ENCODE peak calls at places on chromosomes 4 and X, in four cellular contexts. S is tibial artery; R is CD8-positive, alpha-beta memory T cell; W is PC-3. F is an unnamed sample. For H3K4me1 and H3K36me3, the result is how much of the 10 kb centered on the place peaks cover.

GRCh38 chr4:78149737-78150136 is 92.6 kb downstream of the FRAS1 start:
- DNase-seq in S (no peak), R (no peak), W (no peak), F (no peak)

GRCh38 chr4:63036159-63036866 is 1372.9 kb downstream of the TECRL start:
- DNase-seq in S (no peak), R (no peak), W (no peak), F (no peak)

GRCh38 chrX:41785685-41786084 is 61.7 kb downstream of the GPR82 start:
- DNase-seq in S (no peak), R (no peak), W (peak), F (no peak)

GRCh38 chr4:119081943-119082342 is 53.7 kb upstream of the MYOZ2 start:
- DNase-seq in S (no peak), R (no peak), W (no peak), F (no peak)

GRCh38 chrX:82734140-82734539 is 774.0 kb upstream of the POU3F4 start:
- DNase-seq in S (no peak), R (no peak), W (no peak), F (no peak)

GRCh38 chrX:101462892-101463291 is 22.4 kb upstream of the ARMCX4 start:
- DNase-seq in S (no peak), R (no peak), W (peak), F (no peak)

GRCh38 chrX:11787564-11787963 is 29.5 kb downstream of the MSL3 start:
- DNase-seq in S (no peak), R (peak), W (peak), F (peak)

GRCh38 chr4:13793020-13793710 is 165.6 kb upstream of the BOD1L1 start:
- DNase-seq in S (no peak), R (no peak), W (no peak), F (no peak)

GRCh38 chrX:2767631-2768455 is 16.0 kb downstream of the XG start:
- DNase-seq in S (peak), R (no peak), W (peak), F (no peak)

GRCh38 chr4:40330536-40330935 is 4.6 kb upstream of the CHRNA9 start:
- DNase-seq in S (no peak), R (no peak), W (no peak), F (no peak)

GRCh38 chr4:2258091-2259035 is 3.5 kb downstream of the MXD4 start:
- DNase-seq in S (peak), R (peak), W (no peak), F (no peak)

GRCh38 chr4:83362492-83363329 is 28.1 kb upstream of the HPSE start:
- DNase-seq in S (no peak), R (no peak), W (peak), F (no peak)

GRCh38 chr4:6548201-6548881 is 26.6 kb upstream of the MAN2B2 start:
- DNase-seq in S (no peak), R (no peak), W (peak), F (no peak)

GRCh38 chrX:65241059-65241721 is 264.9 kb upstream of the ZC4H2 start:
- DNase-seq in S (no peak), R (no peak), W (no peak), F (no peak)

GRCh38 chr4:137414802-137415201 is 117.5 kb downstream of the PCDH18 start:
- DNase-seq in S (no peak), R (no peak), W (no peak), F (no peak)

GRCh38 chr4:80196259-80197131 is 808 bp upstream of the PRDM8 start:
- DNase-seq in S (no peak), R (no peak), W (no peak), F (no peak)

GRCh38 chrX:127038065-127038464 is 218.5 kb downstream of the PRR32 start:
- DNase-seq in S (no peak), R (no peak), W (peak), F (no peak)

GRCh38 chr4:7675612-7676320 is 241.0 kb upstream of the PSAPL1 start:
- DNase-seq in S (no peak), R (no peak), W (no peak), F (no peak)

GRCh38 chr4:165359501-165359900 is 19.3 kb upstream of the CPE start:
- DNase-seq in S (no peak), R (no peak), W (no peak), F (no peak)

GRCh38 chr4:34108456-34108855 is 2135.9 kb downstream of the ARAP2 start:
- DNase-seq in S (no peak), R (no peak), W (no peak), F (no peak)

GRCh38 chr4:77714514-77714913 is 104.7 kb downstream of the CNOT6L start:
- DNase-seq in S (no peak), R (no peak), W (no peak), F (no peak)

GRCh38 chrX:144791298-144791697 is 456.0 kb upstream of the SPANXN1 start:
- DNase-seq in S (no peak), R (no peak), W (peak), F (no peak)

GRCh38 chr4:107035711-107036601 is at the start of gene DKK2:
- DNase-seq in S (no peak), R (peak), W (no peak), F (no peak)

GRCh38 chrX:129510331-129510730 is 13.0 kb downstream of the SMARCA1 start:
- DNase-seq in S (no peak), R (no peak), W (no peak), F (no peak)

GRCh38 chr4:127446309-127446708 is 186.4 kb upstream of the INTU start:
- DNase-seq in S (no peak), R (no peak), W (no peak), F (no peak)

GRCh38 chr4:173478136-173478860 is 51.7 kb downstream of the HAND2 start:
- DNase-seq in S (no peak), R (no peak), W (no peak), F (no peak)

GRCh38 chr4:10622728-10623127 is 61.8 kb downstream of the CLNK start:
- DNase-seq in S (no peak), R (no peak), W (no peak), F (peak)

GRCh38 chr4:10620935-10621488 is 63.6 kb downstream of the CLNK start:
- DNase-seq in S (no peak), R (no peak), W (no peak), F (no peak)

GRCh38 chr4:10623862-10624261 is 60.7 kb downstream of the CLNK start:
- DNase-seq in S (no peak), R (no peak), W (no peak), F (no peak)

GRCh38 chr4:10625130-10625529 is 59.4 kb downstream of the CLNK start:
- DNase-seq in S (no peak), R (no peak), W (no peak), F (no peak)

GRCh38 chr4:10623241-10623640 is 61.3 kb downstream of the CLNK start:
- DNase-seq in S (no peak), R (no peak), W (peak), F (no peak)
- H3K4me1 ChIP-seq in S (under half), R (under half), W (under half), F (under half)

DNA sequence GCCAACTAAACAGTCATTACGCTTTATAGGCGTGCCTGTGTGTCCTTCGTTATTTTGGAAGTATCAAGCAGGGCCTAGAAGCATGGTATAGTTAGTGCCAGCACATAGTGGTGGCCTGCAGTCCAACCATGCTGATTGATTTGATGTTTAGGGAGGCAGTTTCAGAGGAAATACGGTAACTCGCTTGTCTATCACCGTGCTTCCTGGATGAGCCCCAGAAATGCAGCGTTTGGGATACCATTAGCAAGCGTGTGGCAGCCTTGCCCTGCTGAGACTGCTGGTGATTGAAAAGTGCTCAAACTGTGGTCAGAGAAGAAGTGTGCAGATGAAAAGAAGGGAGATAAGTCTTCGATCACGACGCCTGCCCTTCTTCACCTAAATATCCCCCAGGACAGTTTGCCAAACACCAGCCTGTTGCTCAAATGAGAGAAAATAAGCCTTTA is 158.4 kb downstream of the CHIC2 start:
- DNase-seq in S (no peak), R (no peak), W (peak), F (no peak)
- H3K4me3 ChIP-seq in S (peak), R (no peak), W (peak), F (no peak)

DNA sequence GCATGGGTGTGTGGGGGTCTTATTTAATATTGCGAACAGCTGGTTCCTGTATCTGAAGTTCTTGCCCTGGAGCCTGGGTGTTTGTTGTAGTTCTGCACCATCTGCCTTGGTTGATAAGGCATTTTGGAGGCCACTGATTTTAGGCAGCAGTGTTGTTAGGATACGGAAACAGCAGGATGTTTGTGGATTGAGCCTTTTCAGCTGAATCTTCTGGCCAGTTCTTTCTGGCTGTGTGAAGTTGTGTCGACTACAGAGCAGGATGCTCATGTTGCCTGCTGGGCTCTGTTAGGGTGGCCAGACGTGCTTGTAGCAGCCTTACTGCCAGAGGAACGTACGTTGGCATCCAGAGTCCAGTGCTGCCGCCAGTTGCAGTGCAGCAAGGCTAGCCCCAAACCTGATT is 134.2 kb downstream of the PTTG2 start:
- DNase-seq in S (no peak), R (no peak), W (no peak), F (no peak)
- H3K36me3 ChIP-seq in S (half or more), R (under half), W (under half), F (under half)

DNA sequence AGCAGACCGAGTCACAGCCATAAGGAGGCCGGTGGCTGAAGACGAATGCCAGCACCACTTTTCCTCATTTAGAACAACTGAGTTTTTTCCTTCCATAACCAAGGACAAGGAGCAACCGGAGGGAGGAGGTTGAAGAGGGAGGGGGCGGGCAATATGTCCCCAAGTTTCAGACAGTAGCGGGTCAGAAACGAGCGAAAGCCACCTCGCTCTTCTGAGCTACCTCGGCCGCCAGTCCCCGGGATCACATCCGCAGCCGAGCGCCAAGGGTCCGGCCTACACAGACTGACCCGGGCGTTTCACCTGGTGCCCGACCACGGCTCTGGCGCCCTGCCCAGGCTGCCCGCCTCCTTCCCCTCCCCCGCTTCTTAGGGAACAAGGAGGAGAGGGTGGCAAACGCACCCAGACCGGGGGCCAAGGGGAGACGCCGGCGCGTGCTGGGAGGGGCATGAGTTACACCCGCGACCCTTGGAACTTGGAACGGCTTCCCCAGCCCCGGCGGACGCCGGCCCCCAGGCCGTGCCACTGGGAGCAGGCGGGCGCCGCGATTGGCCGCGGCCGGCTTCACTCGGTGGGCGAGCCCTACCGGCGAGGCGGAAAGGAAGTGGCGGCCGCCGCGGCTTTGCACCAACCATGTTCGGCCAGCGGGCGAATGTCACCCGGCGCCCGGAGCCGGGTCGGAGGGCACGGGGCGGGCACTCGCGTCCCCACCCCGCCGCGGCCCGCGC is 1.6 kb downstream of the IRF2 start:
- DNase-seq in S (peak), R (peak), W (peak), F (no peak)
- H3K4me1 ChIP-seq in S (under half), R (under half), W (under half), F (under half)

GRCh38 chr4:169008478-169008877 is 1.6 kb downstream of the CBR4 start:
- DNase-seq in S (no peak), R (no peak), W (no peak), F (no peak)
- H3K4me3 ChIP-seq in S (no peak), R (peak), W (peak), F (no peak)

GRCh38 chr4:857461-857860 is 31.5 kb upstream of the CPLX1 start:
- DNase-seq in S (no peak), R (no peak), W (no peak), F (no peak)

GRCh38 chr4:859496-859895 is 33.6 kb upstream of the CPLX1 start:
- DNase-seq in S (no peak), R (no peak), W (no peak), F (no peak)

GRCh38 chr4:858831-859451 is 33.0 kb upstream of the CPLX1 start:
- DNase-seq in S (no peak), R (no peak), W (no peak), F (no peak)

GRCh38 chr4:856468-856901 is 30.6 kb upstream of the CPLX1 start:
- DNase-seq in S (no peak), R (no peak), W (no peak), F (no peak)

DNA sequence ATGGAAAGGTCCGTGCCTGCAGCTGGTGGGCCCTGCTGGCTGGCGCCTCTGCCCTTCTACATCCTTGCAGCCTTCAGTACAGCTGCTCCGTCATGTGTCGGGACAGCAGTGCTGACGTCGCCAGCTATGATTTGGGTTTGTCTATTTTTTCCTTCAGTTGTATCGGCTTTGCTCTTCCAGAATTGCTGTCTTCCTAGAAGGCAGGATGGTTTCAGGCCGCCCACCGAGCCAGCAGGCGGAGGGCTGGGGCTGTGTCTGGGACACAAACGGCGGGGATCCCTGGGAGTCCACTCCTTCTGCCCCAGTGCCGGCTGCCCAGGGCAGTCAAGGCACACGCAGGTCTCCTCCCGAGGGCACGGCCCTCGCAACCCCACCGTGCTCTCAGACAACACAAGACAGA is 32.2 kb upstream of the CPLX1 start:
- DNase-seq in S (no peak), R (no peak), W (no peak), F (no peak)
- H3K36me3 ChIP-seq in S (half or more), R (under half), W (under half), F (under half)

DNA sequence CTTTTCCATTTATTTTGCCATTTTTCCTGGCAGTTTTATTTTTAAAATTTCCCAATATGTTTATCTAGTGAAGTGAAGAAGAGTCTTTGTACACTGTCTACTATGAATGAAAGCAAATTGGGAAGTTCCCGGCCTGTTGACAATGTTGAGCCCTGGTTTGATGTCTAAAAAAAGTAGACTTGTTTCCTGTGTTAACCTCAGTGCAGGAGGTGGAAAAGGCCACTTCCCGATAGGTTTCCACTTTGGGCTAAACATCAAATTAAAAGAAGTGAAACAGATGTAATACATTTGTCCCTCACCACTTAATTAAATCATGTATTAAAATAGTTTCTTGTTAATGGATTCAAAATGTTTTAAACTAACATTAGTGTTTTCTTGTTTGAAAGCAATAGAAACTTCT is 30.0 kb downstream of the BBS12 start:
- DNase-seq in S (no peak), R (peak), W (no peak), F (no peak)
- H3K4me1 ChIP-seq in S (under half), R (under half), W (under half), F (under half)

GRCh38 chrX:49199315-49199595 is 738 bp downstream of the SYP start:
- DNase-seq in S (no peak), R (no peak), W (no peak), F (no peak)

GRCh38 chrX:49197543-49198087 is 2.4 kb downstream of the SYP start:
- DNase-seq in S (no peak), R (no peak), W (no peak), F (no peak)

GRCh38 chrX:49202022-49202421 is 2.0 kb upstream of the SYP start:
- DNase-seq in S (no peak), R (no peak), W (no peak), F (no peak)

GRCh38 chrX:49198540-49199314 is 1.3 kb downstream of the SYP start:
- DNase-seq in S (no peak), R (no peak), W (no peak), F (no peak)

DNA sequence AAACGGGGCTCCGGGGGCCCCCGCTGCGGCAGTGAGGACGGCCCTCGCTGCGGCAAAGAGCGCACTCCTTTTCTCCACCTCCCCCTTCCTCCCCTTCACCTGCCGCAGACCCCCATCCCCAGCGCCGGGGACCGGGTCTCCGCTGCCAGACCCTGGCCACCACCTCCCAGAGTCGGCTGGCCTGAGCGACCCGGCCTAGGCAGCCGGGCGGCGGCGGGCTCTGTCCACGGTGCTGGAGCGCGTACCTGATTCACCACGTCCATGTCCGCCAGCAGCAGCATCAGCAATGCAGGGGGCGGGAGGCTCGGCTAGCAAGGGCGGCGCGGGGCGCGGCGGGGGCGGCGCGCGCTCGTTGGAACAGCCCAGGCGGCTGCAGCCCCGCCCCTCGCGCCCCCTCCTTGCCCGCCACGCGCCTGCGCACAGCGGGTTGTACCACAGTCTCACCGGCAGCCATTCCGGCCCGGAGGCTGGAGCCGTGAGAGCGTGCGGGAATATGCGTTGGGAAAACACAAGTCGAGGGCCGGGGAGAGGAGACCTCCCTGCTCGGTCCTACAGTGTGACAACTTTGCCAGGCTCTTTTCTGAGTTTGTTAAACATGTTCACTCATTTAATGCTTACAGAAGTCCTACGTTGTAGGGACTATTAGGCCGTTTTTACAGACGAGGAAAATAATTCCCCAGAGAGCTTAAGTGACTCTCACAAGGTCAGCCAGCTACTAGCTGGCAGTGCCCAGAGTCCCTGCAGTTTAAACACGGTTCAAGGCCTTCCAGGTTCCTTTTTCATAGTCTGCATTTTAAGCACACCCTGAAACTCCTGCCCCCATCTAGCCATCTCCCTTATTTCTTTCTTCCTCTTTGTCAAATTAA is at the start of gene SYP:
- DNase-seq in S (peak), R (peak), W (peak), F (no peak)
- H3K4me3 ChIP-seq in S (peak), R (peak), W (peak), F (peak)